ENCODE peak calls at places on chromosomes 7 and 10, in seven cellular contexts. M, B, R, V, N, Z and I are unnamed samples.

GRCh38 chr7:78020131-78020873 is 221.7 kb downstream of the PHTF2 start:
- DNase-seq in M (peak), B (peak), R (peak), V (peak), N (peak), Z (peak), I (peak)

GRCh38 chr10:99695761-99696160 is 36.2 kb downstream of the COX15 start:
- DNase-seq in M (no peak), B (no peak), R (no peak), V (no peak), N (peak), Z (no peak), I (no peak)

GRCh38 chr7:112157072-112157471 is 49.1 kb downstream of the DOCK4 start:
- DNase-seq in M (peak), B (no peak), R (no peak), V (no peak), N (peak), Z (no peak), I (peak)

GRCh38 chr7:1192171-1192676 is 32.2 kb upstream of the ZFAND2A start:
- DNase-seq in M (peak), B (no peak), R (no peak), V (peak), N (peak), Z (no peak), I (peak)

GRCh38 chr10:132640326-132641125 is 102.9 kb downstream of the INPP5A start:
- DNase-seq in M (no peak), B (no peak), R (no peak), V (no peak), N (no peak), Z (no peak), I (no peak)

GRCh38 chr7:100819586-100819985 is 7.7 kb downstream of the EPHB4 start:
- DNase-seq in M (no peak), B (no peak), R (no peak), V (no peak), N (no peak), Z (no peak), I (no peak)

GRCh38 chr10:26555719-26556368 is 117.7 kb downstream of the APBB1IP start:
- DNase-seq in M (no peak), B (no peak), R (no peak), V (no peak), N (peak), Z (no peak), I (no peak)

GRCh38 chr10:62924344-62924748 is 108.2 kb upstream of the EGR2 start:
- DNase-seq in M (no peak), B (no peak), R (no peak), V (no peak), N (no peak), Z (peak), I (no peak)

GRCh38 chr10:77409697-77410471 is 227.7 kb downstream of the KCNMA1 start:
- DNase-seq in M (no peak), B (no peak), R (peak), V (no peak), N (no peak), Z (no peak), I (no peak)

GRCh38 chr10:122981066-122981464 is 864 bp downstream of the PSTK start:
- DNase-seq in M (peak), B (no peak), R (peak), V (no peak), N (peak), Z (peak), I (peak)

GRCh38 chr10:93098816-93099215 is 25.1 kb downstream of the CYP26A1 start:
- DNase-seq in M (no peak), B (no peak), R (no peak), V (no peak), N (no peak), Z (no peak), I (no peak)

GRCh38 chr10:3145366-3145765 is 27.2 kb downstream of the PITRM1 start:
- DNase-seq in M (no peak), B (no peak), R (no peak), V (no peak), N (no peak), Z (no peak), I (no peak)

GRCh38 chr7:151732834-151733585 is 143.9 kb downstream of the PRKAG2 start:
- DNase-seq in M (no peak), B (no peak), R (no peak), V (no peak), N (no peak), Z (no peak), I (no peak)

GRCh38 chr7:83677180-83677866 is 28.4 kb upstream of the SEMA3E start:
- DNase-seq in M (peak), B (no peak), R (peak), V (no peak), N (peak), Z (peak), I (peak)